ENCODE peak calls at places on chromosomes 1 and 21, in eight cellular contexts. One of them, this sample, is unnamed.

GRCh38 chr1:43441166-43441893 is 12.4 kb downstream of the HYI start:
- DNase-seq in B cell: no peak
- DNase-seq in CD8-positive, alpha-beta T cell: no peak
- DNase-seq in T-helper 9 cell: no peak
- DNase-seq in dermis microvascular lymphatic vessel endothelial cell: no peak
- DNase-seq in HT-29: no peak
- DNase-seq in hepatocyte: no peak
- DNase-seq in lower leg skin: peak; percentile 70
- DNase-seq in this sample: no peak

GRCh38 chr1:94050675-94051074 is 70.3 kb downstream of the ABCA4 start:
- DNase-seq in B cell: no peak
- DNase-seq in CD8-positive, alpha-beta T cell: no peak
- DNase-seq in T-helper 9 cell: no peak
- DNase-seq in dermis microvascular lymphatic vessel endothelial cell: no peak
- DNase-seq in HT-29: no peak
- DNase-seq in hepatocyte: no peak
- DNase-seq in lower leg skin: no peak
- DNase-seq in this sample: no peak

GRCh38 chr1:42737257-42737656 is 2.8 kb downstream of the CLDN19 start:
- DNase-seq in B cell: peak; percentile 29
- DNase-seq in CD8-positive, alpha-beta T cell: no peak
- DNase-seq in T-helper 9 cell: no peak
- DNase-seq in dermis microvascular lymphatic vessel endothelial cell: no peak
- DNase-seq in HT-29: peak; percentile 16
- DNase-seq in hepatocyte: no peak
- DNase-seq in lower leg skin: peak; percentile 86
- DNase-seq in this sample: no peak

GRCh38 chr1:30302808-30303310 is 420.5 kb downstream of the MATN1 start:
- DNase-seq in B cell: no peak
- DNase-seq in CD8-positive, alpha-beta T cell: no peak
- DNase-seq in T-helper 9 cell: no peak
- DNase-seq in dermis microvascular lymphatic vessel endothelial cell: no peak
- DNase-seq in HT-29: no peak
- DNase-seq in hepatocyte: no peak
- DNase-seq in lower leg skin: peak; percentile 34
- DNase-seq in this sample: no peak

GRCh38 chr1:194870860-194871259 is 1684.4 kb upstream of the B3GALT2 start:
- DNase-seq in B cell: no peak
- DNase-seq in CD8-positive, alpha-beta T cell: no peak
- DNase-seq in T-helper 9 cell: no peak
- DNase-seq in dermis microvascular lymphatic vessel endothelial cell: no peak
- DNase-seq in HT-29: no peak
- DNase-seq in hepatocyte: no peak
- DNase-seq in lower leg skin: no peak
- DNase-seq in this sample: no peak

GRCh38 chr1:87867631-87868030 is 539.0 kb downstream of the LMO4 start:
- DNase-seq in B cell: no peak
- DNase-seq in CD8-positive, alpha-beta T cell: no peak
- DNase-seq in T-helper 9 cell: no peak
- DNase-seq in dermis microvascular lymphatic vessel endothelial cell: no peak
- DNase-seq in HT-29: no peak
- DNase-seq in hepatocyte: no peak
- DNase-seq in lower leg skin: no peak
- DNase-seq in this sample: no peak

GRCh38 chr1:37987679-37988078 is 2.1 kb downstream of the SF3A3 start:
- DNase-seq in B cell: no peak
- DNase-seq in CD8-positive, alpha-beta T cell: no peak
- DNase-seq in T-helper 9 cell: no peak
- DNase-seq in dermis microvascular lymphatic vessel endothelial cell: no peak
- DNase-seq in HT-29: no peak
- DNase-seq in hepatocyte: no peak
- DNase-seq in lower leg skin: peak; percentile 29
- DNase-seq in this sample: no peak

GRCh38 chr1:63721531-63722189 is 52.2 kb upstream of the ROR1 start:
- DNase-seq in B cell: no peak
- DNase-seq in CD8-positive, alpha-beta T cell: no peak
- DNase-seq in T-helper 9 cell: no peak
- DNase-seq in dermis microvascular lymphatic vessel endothelial cell: no peak
- DNase-seq in HT-29: no peak
- DNase-seq in hepatocyte: no peak
- DNase-seq in lower leg skin: no peak
- DNase-seq in this sample: no peak

GRCh38 chr1:21232044-21232443 is 55.3 kb upstream of the EIF4G3 start:
- DNase-seq in B cell: peak; percentile 66
- DNase-seq in CD8-positive, alpha-beta T cell: peak; percentile 32
- DNase-seq in T-helper 9 cell: peak; percentile 23
- DNase-seq in dermis microvascular lymphatic vessel endothelial cell: peak; percentile 26
- DNase-seq in HT-29: peak; percentile 79
- DNase-seq in hepatocyte: peak; percentile 77
- DNase-seq in lower leg skin: no peak
- DNase-seq in this sample: peak; percentile 20

GRCh38 chr1:29470087-29470787 is 233.9 kb downstream of the PTPRU start:
- DNase-seq in B cell: no peak
- DNase-seq in CD8-positive, alpha-beta T cell: no peak
- DNase-seq in T-helper 9 cell: no peak
- DNase-seq in dermis microvascular lymphatic vessel endothelial cell: no peak
- DNase-seq in HT-29: no peak
- DNase-seq in hepatocyte: no peak
- DNase-seq in lower leg skin: peak; percentile 65
- DNase-seq in this sample: no peak

GRCh38 chr1:198889102-198889501 is 250.3 kb downstream of the PTPRC start:
- DNase-seq in B cell: no peak
- DNase-seq in CD8-positive, alpha-beta T cell: no peak
- DNase-seq in T-helper 9 cell: no peak
- DNase-seq in dermis microvascular lymphatic vessel endothelial cell: no peak
- DNase-seq in HT-29: no peak
- DNase-seq in hepatocyte: no peak
- DNase-seq in lower leg skin: no peak
- DNase-seq in this sample: no peak

GRCh38 chr1:185719021-185719420 is 15.2 kb upstream of the HMCN1 start:
- DNase-seq in B cell: no peak
- DNase-seq in CD8-positive, alpha-beta T cell: no peak
- DNase-seq in T-helper 9 cell: no peak
- DNase-seq in dermis microvascular lymphatic vessel endothelial cell: no peak
- DNase-seq in HT-29: peak; percentile 32
- DNase-seq in hepatocyte: peak; percentile 25
- DNase-seq in lower leg skin: peak; percentile 76
- DNase-seq in this sample: no peak

GRCh38 chr1:12480748-12481362 is 137.2 kb downstream of the DHRS3 start:
- DNase-seq in B cell: no peak
- DNase-seq in CD8-positive, alpha-beta T cell: peak; percentile 26
- DNase-seq in T-helper 9 cell: peak; percentile 8
- DNase-seq in dermis microvascular lymphatic vessel endothelial cell: no peak
- DNase-seq in HT-29: peak; percentile 84
- DNase-seq in hepatocyte: peak; percentile 73
- DNase-seq in lower leg skin: peak; percentile 76
- DNase-seq in this sample: no peak

GRCh38 chr1:112263464-112263863 is 132.6 kb upstream of the CTTNBP2NL start:
- DNase-seq in B cell: no peak
- DNase-seq in CD8-positive, alpha-beta T cell: no peak
- DNase-seq in T-helper 9 cell: no peak
- DNase-seq in dermis microvascular lymphatic vessel endothelial cell: no peak
- DNase-seq in HT-29: no peak
- DNase-seq in hepatocyte: peak; percentile 35
- DNase-seq in lower leg skin: no peak
- DNase-seq in this sample: no peak

GRCh38 chr1:81115422-81115821 is 685.3 kb upstream of the ADGRL2 start:
- DNase-seq in B cell: no peak
- DNase-seq in CD8-positive, alpha-beta T cell: no peak
- DNase-seq in T-helper 9 cell: no peak
- DNase-seq in dermis microvascular lymphatic vessel endothelial cell: no peak
- DNase-seq in HT-29: no peak
- DNase-seq in hepatocyte: no peak
- DNase-seq in lower leg skin: no peak
- DNase-seq in this sample: no peak

GRCh38 chr21:17387030-17387617 is 125.7 kb upstream of the CXADR start:
- DNase-seq in B cell: peak; percentile 59
- DNase-seq in CD8-positive, alpha-beta T cell: peak; percentile 48
- DNase-seq in T-helper 9 cell: peak; percentile 29
- DNase-seq in dermis microvascular lymphatic vessel endothelial cell: peak; percentile 62
- DNase-seq in HT-29: peak; percentile 84
- DNase-seq in hepatocyte: peak; percentile 86
- DNase-seq in lower leg skin: no peak
- DNase-seq in this sample: peak; percentile 24

GRCh38 chr1:228647523-228648444 is 87.5 kb upstream of the RHOU start:
- DNase-seq in B cell: peak; percentile 44
- DNase-seq in CD8-positive, alpha-beta T cell: peak; percentile 16
- DNase-seq in T-helper 9 cell: peak; percentile 7
- DNase-seq in dermis microvascular lymphatic vessel endothelial cell: no peak
- DNase-seq in HT-29: peak; percentile 79
- DNase-seq in hepatocyte: peak; percentile 70
- DNase-seq in lower leg skin: peak; percentile 90
- DNase-seq in this sample: no peak

GRCh38 chr1:71780681-71781080 is 501.7 kb downstream of the NEGR1 start:
- DNase-seq in B cell: no peak
- DNase-seq in CD8-positive, alpha-beta T cell: no peak
- DNase-seq in T-helper 9 cell: no peak
- DNase-seq in dermis microvascular lymphatic vessel endothelial cell: no peak
- DNase-seq in HT-29: no peak
- DNase-seq in hepatocyte: no peak
- DNase-seq in lower leg skin: no peak
- DNase-seq in this sample: no peak

GRCh38 chr21:41650526-41651145 is 116.2 kb downstream of the RIPK4 start:
- DNase-seq in B cell: no peak
- DNase-seq in CD8-positive, alpha-beta T cell: no peak
- DNase-seq in T-helper 9 cell: no peak
- DNase-seq in dermis microvascular lymphatic vessel endothelial cell: no peak
- DNase-seq in HT-29: no peak
- DNase-seq in hepatocyte: no peak
- DNase-seq in lower leg skin: peak; percentile 75
- DNase-seq in this sample: no peak

GRCh38 chr1:17696417-17697301 is 58.5 kb upstream of the ACTL8 start:
- DNase-seq in B cell: no peak
- DNase-seq in CD8-positive, alpha-beta T cell: no peak
- DNase-seq in T-helper 9 cell: no peak
- DNase-seq in dermis microvascular lymphatic vessel endothelial cell: peak; percentile 24
- DNase-seq in HT-29: peak; percentile 55
- DNase-seq in hepatocyte: peak; percentile 62
- DNase-seq in lower leg skin: no peak
- DNase-seq in this sample: no peak

GRCh38 chr1:2231667-2232254 is 3.6 kb downstream of the SKI start:
- DNase-seq in B cell: no peak
- DNase-seq in CD8-positive, alpha-beta T cell: peak; percentile 82
- DNase-seq in T-helper 9 cell: peak; percentile 73
- DNase-seq in dermis microvascular lymphatic vessel endothelial cell: no peak
- DNase-seq in HT-29: peak; percentile 72
- DNase-seq in hepatocyte: peak; percentile 72
- DNase-seq in lower leg skin: peak; percentile 97
- DNase-seq in this sample: no peak

GRCh38 chr1:245684111-245684510 is 529.3 kb downstream of the KIF26B start:
- DNase-seq in B cell: no peak
- DNase-seq in CD8-positive, alpha-beta T cell: no peak
- DNase-seq in T-helper 9 cell: no peak
- DNase-seq in dermis microvascular lymphatic vessel endothelial cell: no peak
- DNase-seq in HT-29: no peak
- DNase-seq in hepatocyte: no peak
- DNase-seq in lower leg skin: peak; percentile 79
- DNase-seq in this sample: no peak

GRCh38 chr21:36661511-36662309 is 37.2 kb upstream of the SIM2 start:
- DNase-seq in B cell: no peak
- DNase-seq in CD8-positive, alpha-beta T cell: no peak
- DNase-seq in T-helper 9 cell: no peak
- DNase-seq in dermis microvascular lymphatic vessel endothelial cell: peak; percentile 14
- DNase-seq in HT-29: peak; percentile 55
- DNase-seq in hepatocyte: peak; percentile 43
- DNase-seq in lower leg skin: no peak
- DNase-seq in this sample: no peak

GRCh38 chr1:50129201-50129600 is 20.5 kb downstream of the ELAVL4 start:
- DNase-seq in B cell: no peak
- DNase-seq in CD8-positive, alpha-beta T cell: no peak
- DNase-seq in T-helper 9 cell: no peak
- DNase-seq in dermis microvascular lymphatic vessel endothelial cell: no peak
- DNase-seq in HT-29: no peak
- DNase-seq in hepatocyte: no peak
- DNase-seq in lower leg skin: no peak
- DNase-seq in this sample: no peak

GRCh38 chr21:17371470-17371869 is 141.4 kb upstream of the CXADR start:
- DNase-seq in B cell: no peak
- DNase-seq in CD8-positive, alpha-beta T cell: no peak
- DNase-seq in T-helper 9 cell: no peak
- DNase-seq in dermis microvascular lymphatic vessel endothelial cell: peak; percentile 90
- DNase-seq in HT-29: no peak
- DNase-seq in hepatocyte: no peak
- DNase-seq in lower leg skin: no peak
- DNase-seq in this sample: no peak

GRCh38 chr1:98048234-98048633 is 127.4 kb upstream of the DPYD start:
- DNase-seq in B cell: peak; percentile 45
- DNase-seq in CD8-positive, alpha-beta T cell: peak; percentile 66
- DNase-seq in T-helper 9 cell: peak; percentile 54
- DNase-seq in dermis microvascular lymphatic vessel endothelial cell: peak; percentile 63
- DNase-seq in HT-29: peak; percentile 55
- DNase-seq in hepatocyte: peak; percentile 89
- DNase-seq in lower leg skin: peak; percentile 91
- DNase-seq in this sample: peak; percentile 42

GRCh38 chr21:43919871-43920801 is 55.1 kb downstream of the AGPAT3 start:
- DNase-seq in B cell: no peak
- DNase-seq in CD8-positive, alpha-beta T cell: no peak
- DNase-seq in T-helper 9 cell: no peak
- DNase-seq in dermis microvascular lymphatic vessel endothelial cell: no peak
- DNase-seq in HT-29: no peak
- DNase-seq in hepatocyte: peak; percentile 63
- DNase-seq in lower leg skin: no peak
- DNase-seq in this sample: no peak

GRCh38 chr1:1173793-1174415 is at the start of gene TTLL10:
- DNase-seq in B cell: peak; percentile 82
- DNase-seq in CD8-positive, alpha-beta T cell: peak; percentile 72
- DNase-seq in T-helper 9 cell: peak; percentile 40
- DNase-seq in dermis microvascular lymphatic vessel endothelial cell: no peak
- DNase-seq in HT-29: peak; percentile 54
- DNase-seq in hepatocyte: no peak
- DNase-seq in lower leg skin: no peak
- DNase-seq in this sample: peak; percentile 24

GRCh38 chr1:224219612-224220011 is 36.6 kb downstream of the DEGS1 start:
- DNase-seq in B cell: no peak
- DNase-seq in CD8-positive, alpha-beta T cell: no peak
- DNase-seq in T-helper 9 cell: no peak
- DNase-seq in dermis microvascular lymphatic vessel endothelial cell: no peak
- DNase-seq in HT-29: no peak
- DNase-seq in hepatocyte: peak; percentile 69
- DNase-seq in lower leg skin: no peak
- DNase-seq in this sample: no peak

GRCh38 chr1:109181085-109181806 is 32.5 kb upstream of the SARS1 start:
- DNase-seq in B cell: no peak
- DNase-seq in CD8-positive, alpha-beta T cell: no peak
- DNase-seq in T-helper 9 cell: no peak
- DNase-seq in dermis microvascular lymphatic vessel endothelial cell: no peak
- DNase-seq in HT-29: peak; percentile 78
- DNase-seq in hepatocyte: peak; percentile 51
- DNase-seq in lower leg skin: no peak
- DNase-seq in this sample: no peak

GRCh38 chr1:25996966-25997758 is 701 bp downstream of the PAFAH2 start:
- DNase-seq in B cell: peak; percentile 18
- DNase-seq in CD8-positive, alpha-beta T cell: no peak
- DNase-seq in T-helper 9 cell: no peak
- DNase-seq in dermis microvascular lymphatic vessel endothelial cell: no peak
- DNase-seq in HT-29: peak; percentile 60
- DNase-seq in hepatocyte: peak; percentile 74
- DNase-seq in lower leg skin: no peak
- DNase-seq in this sample: no peak

GRCh38 chr1:33762962-33763361 is 100.9 kb upstream of the HMGB4 start:
- DNase-seq in B cell: no peak
- DNase-seq in CD8-positive, alpha-beta T cell: no peak
- DNase-seq in T-helper 9 cell: no peak
- DNase-seq in dermis microvascular lymphatic vessel endothelial cell: no peak
- DNase-seq in HT-29: no peak
- DNase-seq in hepatocyte: no peak
- DNase-seq in lower leg skin: peak; percentile 18
- DNase-seq in this sample: no peak

GRCh38 chr1:30527511-30528140 is 195.8 kb downstream of the MATN1 start:
- DNase-seq in B cell: no peak
- DNase-seq in CD8-positive, alpha-beta T cell: no peak
- DNase-seq in T-helper 9 cell: no peak
- DNase-seq in dermis microvascular lymphatic vessel endothelial cell: peak; percentile 11
- DNase-seq in HT-29: no peak
- DNase-seq in hepatocyte: no peak
- DNase-seq in lower leg skin: peak; percentile 74
- DNase-seq in this sample: no peak

GRCh38 chr1:53343831-53344668 is 16.2 kb upstream of the LRP8 start:
- DNase-seq in B cell: no peak
- DNase-seq in CD8-positive, alpha-beta T cell: peak; percentile 8
- DNase-seq in T-helper 9 cell: no peak
- DNase-seq in dermis microvascular lymphatic vessel endothelial cell: no peak
- DNase-seq in HT-29: no peak
- DNase-seq in hepatocyte: peak; percentile 5
- DNase-seq in lower leg skin: peak; percentile 64
- DNase-seq in this sample: no peak